ENCODE peak calls at places on chromosomes 2 and 18, in eight cellular contexts. One of them, this sample, is unnamed. For H3K4me1, the result is how much of the 10 kb centered on the place peaks cover.

GRCh38 chr2:85137131-85137530 is 3.9 kb downstream of the TCF7L1 start:
- DNase-seq in neural progenitor cell: no peak
- DNase-seq in uterus: no peak
- DNase-seq in heart right ventricle: no peak
- DNase-seq in aorta: no peak
- DNase-seq in ascending aorta: no peak
- DNase-seq in GM23248: no peak
- DNase-seq in NT2/D1: no peak
- DNase-seq in this sample: no peak

GRCh38 chr2:239298126-239298804 is 102.6 kb downstream of the HDAC4 start:
- DNase-seq in aorta: peak
- DNase-seq in uterus: peak
- DNase-seq in neural progenitor cell: no peak
- DNase-seq in ascending aorta: no peak
- DNase-seq in heart right ventricle: no peak
- DNase-seq in NT2/D1: no peak
- DNase-seq in GM23248: peak
- DNase-seq in this sample: peak

GRCh38 chr2:203814661-203815540 is 52.7 kb upstream of the CTLA4 start:
- DNase-seq in uterus: peak
- DNase-seq in aorta: peak
- DNase-seq in NT2/D1: peak
- DNase-seq in heart right ventricle: peak
- DNase-seq in ascending aorta: peak
- DNase-seq in neural progenitor cell: peak
- DNase-seq in GM23248: peak
- DNase-seq in this sample: peak

GRCh38 chr2:232436381-232437129 is 19.4 kb upstream of the ALPI start:
- DNase-seq in NT2/D1: no peak
- DNase-seq in aorta: no peak
- DNase-seq in GM23248: no peak
- DNase-seq in uterus: no peak
- DNase-seq in ascending aorta: peak
- DNase-seq in neural progenitor cell: no peak
- DNase-seq in heart right ventricle: no peak
- DNase-seq in this sample: no peak

GRCh38 chr2:82837588-82838304 is 1621.3 kb downstream of the SUCLG1 start:
- DNase-seq in aorta: no peak
- DNase-seq in GM23248: peak
- DNase-seq in heart right ventricle: no peak
- DNase-seq in uterus: no peak
- DNase-seq in ascending aorta: no peak
- DNase-seq in neural progenitor cell: no peak
- DNase-seq in NT2/D1: no peak
- DNase-seq in this sample: no peak

GRCh38 chr2:121790276-121790956 is 35.0 kb downstream of the TSN start:
- DNase-seq in heart right ventricle: no peak
- DNase-seq in aorta: no peak
- DNase-seq in uterus: no peak
- DNase-seq in NT2/D1: peak
- DNase-seq in ascending aorta: no peak
- DNase-seq in neural progenitor cell: no peak
- DNase-seq in GM23248: peak
- DNase-seq in this sample: no peak

GRCh38 chr2:201450910-201451329 is 338 bp downstream of the TRAK2 start:
- DNase-seq in aorta: no peak
- DNase-seq in heart right ventricle: no peak
- DNase-seq in neural progenitor cell: peak
- DNase-seq in ascending aorta: no peak
- DNase-seq in uterus: no peak
- DNase-seq in GM23248: peak
- DNase-seq in NT2/D1: no peak
- DNase-seq in this sample: no peak

GRCh38 chr2:151872468-151872867 is 44.2 kb upstream of the ARL5A start:
- DNase-seq in uterus: no peak
- DNase-seq in heart right ventricle: no peak
- DNase-seq in ascending aorta: no peak
- DNase-seq in aorta: no peak
- DNase-seq in neural progenitor cell: no peak
- DNase-seq in GM23248: no peak
- DNase-seq in NT2/D1: no peak
- DNase-seq in this sample: no peak

GRCh38 chr2:235976956-235977355 is 191.2 kb downstream of the GBX2 start:
- DNase-seq in NT2/D1: no peak
- DNase-seq in heart right ventricle: no peak
- DNase-seq in aorta: no peak
- DNase-seq in ascending aorta: no peak
- DNase-seq in GM23248: no peak
- DNase-seq in neural progenitor cell: no peak
- DNase-seq in uterus: no peak
- DNase-seq in this sample: no peak

GRCh38 chr2:187768995-187769394 is 214.8 kb upstream of the TFPI start:
- DNase-seq in NT2/D1: no peak
- DNase-seq in neural progenitor cell: no peak
- DNase-seq in uterus: no peak
- DNase-seq in GM23248: no peak
- DNase-seq in aorta: no peak
- DNase-seq in heart right ventricle: no peak
- DNase-seq in ascending aorta: no peak
- DNase-seq in this sample: no peak

DNA sequence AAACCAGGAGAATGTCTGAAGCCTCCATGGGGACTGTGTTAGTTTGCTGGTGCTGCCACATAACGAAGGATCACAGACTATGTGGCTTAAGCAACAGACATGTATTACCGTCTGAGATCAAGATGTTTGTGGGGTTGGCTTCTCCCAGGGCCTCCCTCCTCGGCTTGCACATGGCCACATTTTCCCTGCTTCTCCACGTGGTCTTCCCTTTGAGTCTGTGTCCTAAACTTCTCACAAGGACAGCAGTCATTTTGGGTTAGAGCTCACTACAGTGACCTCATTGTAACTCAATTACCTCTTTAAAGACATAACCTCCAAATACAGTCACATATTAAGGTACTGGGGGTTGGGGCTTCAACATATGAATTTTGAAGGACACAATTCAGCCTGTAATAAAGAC is 44.6 kb upstream of the LPIN2 start:
- DNase-seq in NT2/D1: no peak
- DNase-seq in aorta: no peak
- DNase-seq in uterus: no peak
- DNase-seq in neural progenitor cell: no peak
- DNase-seq in heart right ventricle: no peak
- DNase-seq in ascending aorta: no peak
- DNase-seq in GM23248: no peak
- DNase-seq in this sample: no peak
- H3K4me1 ChIP-seq in NT2/D1: under half
- H3K4me1 ChIP-seq in aorta: under half
- H3K4me1 ChIP-seq in uterus: under half
- H3K4me1 ChIP-seq in neural progenitor cell: under half
- H3K4me1 ChIP-seq in heart right ventricle: under half
- H3K4me1 ChIP-seq in ascending aorta: under half
- H3K4me1 ChIP-seq in GM23248: under half
- H3K4me1 ChIP-seq in this sample: under half

GRCh38 chr2:207233731-207234130 is 68.0 kb upstream of the KLF7 start:
- DNase-seq in heart right ventricle: no peak
- DNase-seq in uterus: no peak
- DNase-seq in NT2/D1: no peak
- DNase-seq in neural progenitor cell: no peak
- DNase-seq in aorta: no peak
- DNase-seq in GM23248: no peak
- DNase-seq in ascending aorta: no peak
- DNase-seq in this sample: no peak
- H3K4me1 ChIP-seq in heart right ventricle: under half
- H3K4me1 ChIP-seq in uterus: under half
- H3K4me1 ChIP-seq in NT2/D1: under half
- H3K4me1 ChIP-seq in neural progenitor cell: under half
- H3K4me1 ChIP-seq in aorta: under half
- H3K4me1 ChIP-seq in GM23248: under half
- H3K4me1 ChIP-seq in ascending aorta: under half
- H3K4me1 ChIP-seq in this sample: under half

GRCh38 chr2:241532733-241533601 is 24.6 kb upstream of the STK25 start:
- DNase-seq in aorta: no peak
- DNase-seq in heart right ventricle: no peak
- DNase-seq in neural progenitor cell: no peak
- DNase-seq in GM23248: no peak
- DNase-seq in ascending aorta: no peak
- DNase-seq in NT2/D1: no peak
- DNase-seq in uterus: no peak
- DNase-seq in this sample: no peak
- H3K4me1 ChIP-seq in aorta: under half
- H3K4me1 ChIP-seq in heart right ventricle: under half
- H3K4me1 ChIP-seq in neural progenitor cell: under half
- H3K4me1 ChIP-seq in GM23248: under half
- H3K4me1 ChIP-seq in ascending aorta: under half
- H3K4me1 ChIP-seq in NT2/D1: under half
- H3K4me1 ChIP-seq in uterus: under half
- H3K4me1 ChIP-seq in this sample: under half

DNA sequence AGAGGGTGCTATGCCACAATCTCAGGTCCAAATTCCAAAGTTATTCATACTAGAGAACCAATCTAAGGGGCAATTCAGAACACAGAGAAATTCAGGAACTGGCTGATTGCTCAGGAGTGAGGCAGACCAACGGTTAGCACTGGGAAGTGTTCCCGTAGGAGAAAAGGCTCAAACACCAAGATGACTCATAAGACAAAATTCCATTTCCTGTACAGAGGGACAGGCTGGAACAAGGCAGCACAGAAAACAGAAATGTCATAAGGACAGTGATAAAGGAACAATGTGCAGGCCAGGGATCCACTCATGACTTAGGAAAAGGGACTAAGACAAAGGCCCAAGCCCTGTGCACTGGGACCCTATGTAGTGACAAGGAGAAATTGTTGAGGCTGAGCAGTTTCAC is 54.2 kb downstream of the PDE1A start:
- DNase-seq in uterus: peak
- DNase-seq in NT2/D1: no peak
- DNase-seq in GM23248: peak
- DNase-seq in ascending aorta: peak
- DNase-seq in aorta: peak
- DNase-seq in neural progenitor cell: no peak
- DNase-seq in heart right ventricle: no peak
- DNase-seq in this sample: peak
- H3K4me1 ChIP-seq in uterus: under half
- H3K4me1 ChIP-seq in NT2/D1: under half
- H3K4me1 ChIP-seq in GM23248: under half
- H3K4me1 ChIP-seq in ascending aorta: under half
- H3K4me1 ChIP-seq in aorta: under half
- H3K4me1 ChIP-seq in neural progenitor cell: under half
- H3K4me1 ChIP-seq in heart right ventricle: under half
- H3K4me1 ChIP-seq in this sample: under half